ENCODE peak calls at places on chromosomes 5 and 9, in four cellular contexts. S is choroid plexus epithelial cell, Q is astrocyte, A is heart left ventricle. X is an unnamed sample.

GRCh38 chr5:55852503-55852902 is 1.3 kb downstream of the IL31RA start:
- DNase-seq in A (no peak), Q (no peak), S (peak; percentile 26), X (peak; percentile 5)

GRCh38 chr9:15277400-15278137 is 29.4 kb downstream of the TTC39B start:
- DNase-seq in A (no peak), Q (peak; percentile 11), S (peak; percentile 52), X (peak; percentile 31)

GRCh38 chr9:95336281-95336680 is 18.8 kb upstream of the FANCC start:
- DNase-seq in S (no peak), Q (no peak), A (no peak), X (no peak)

GRCh38 chr5:87120518-87121314 is 147.0 kb upstream of the RASA1 start:
- DNase-seq in Q (peak; percentile 97), S (peak; percentile 89), A (no peak), X (peak; percentile 92)

GRCh38 chr5:128927644-128928043 is 37.6 kb upstream of the SLC27A6 start:
- DNase-seq in S (no peak), A (no peak), Q (no peak), X (no peak)

GRCh38 chr9:97857603-97858392 is 4.8 kb downstream of the FOXE1 start:
- DNase-seq in S (no peak), A (no peak), Q (no peak), X (no peak)

GRCh38 chr5:172669808-172670402 is 28.8 kb downstream of the NEURL1B start:
- DNase-seq in Q (no peak), A (no peak), S (no peak), X (no peak)

GRCh38 chr5:151098185-151098813 is 17.5 kb upstream of the TNIP1 start:
- DNase-seq in Q (no peak), A (no peak), S (no peak), X (no peak)

GRCh38 chr5:55665065-55665464 is 47.1 kb downstream of the SLC38A9 start:
- DNase-seq in S (no peak), A (no peak), Q (no peak), X (no peak)

GRCh38 chr9:2970864-2971263 is 127.0 kb upstream of the PUM3 start:
- DNase-seq in A (no peak), Q (no peak), S (no peak), X (no peak)

GRCh38 chr9:113042884-113043657 is 13.5 kb downstream of the ZFP37 start:
- DNase-seq in S (peak; percentile 6), Q (peak; percentile 8), A (no peak), X (no peak)

GRCh38 chr5:64165500-64166200 is at the start of gene RNF180:
- DNase-seq in S (peak; percentile 27), A (peak; percentile 72), Q (peak; percentile 36), X (peak; percentile 16)

GRCh38 chr5:9558319-9558965 is 12.6 kb upstream of the SEMA5A start:
- DNase-seq in A (no peak), Q (no peak), S (no peak), X (no peak)

GRCh38 chr5:31934156-31934555 is 240.0 kb downstream of the GOLPH3 start:
- DNase-seq in S (no peak), A (no peak), Q (no peak), X (no peak)

GRCh38 chr9:94554439-94555331 is at the start of gene PCAT7:
- DNase-seq in A (no peak), Q (peak; percentile 23), S (peak; percentile 39), X (peak; percentile 45)

GRCh38 chr9:33329117-33329563 is 38.8 kb downstream of the NFX1 start:
- DNase-seq in S (peak; percentile 70), Q (peak; percentile 95), A (peak; percentile 73), X (peak; percentile 90)

GRCh38 chr5:137710086-137710485 is 25.8 kb downstream of the KLHL3 start:
- DNase-seq in A (no peak), Q (no peak), S (peak; percentile 19), X (no peak)

GRCh38 chr9:129202613-129203555 is 24.8 kb upstream of the IER5L start:
- DNase-seq in A (peak; percentile 89), S (peak; percentile 80), Q (peak; percentile 34), X (peak; percentile 70)

GRCh38 chr9:114005371-114006154 is 72.5 kb downstream of the AMBP start:
- DNase-seq in S (no peak), Q (no peak), A (no peak), X (no peak)

GRCh38 chr5:178287791-178288105 is 55.1 kb upstream of the PHYKPL start:
- DNase-seq in A (peak; percentile 64), S (no peak), Q (no peak), X (peak; percentile 15)

DNA sequence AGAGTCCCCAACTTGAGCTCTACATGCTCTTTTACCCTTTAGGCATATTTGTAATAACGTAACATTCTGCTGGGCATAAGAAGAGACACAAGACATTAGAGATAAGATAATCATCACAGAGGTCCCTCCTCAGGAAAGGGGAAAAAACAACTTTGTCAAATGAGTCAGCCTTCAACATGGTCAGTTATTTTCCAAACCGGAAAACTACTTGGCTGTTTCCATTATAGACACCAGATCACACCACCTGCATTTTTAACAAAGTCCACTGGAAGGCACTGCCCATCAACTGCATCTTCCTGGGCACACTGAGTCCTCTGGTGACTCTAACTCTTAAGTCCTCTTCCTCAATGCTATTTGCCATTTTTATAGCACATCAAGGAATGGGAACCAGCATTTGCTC is 221.8 kb downstream of the FAM114A2 start:
- DNase-seq in S (no peak), A (no peak), Q (no peak), X (no peak)
- TF ChIP-seq CTCF in S (no peak), A (no peak), Q (no peak), X (no peak)

GRCh38 chr5:174339130-174339529 is 293.6 kb downstream of the NSG2 start:
- DNase-seq in Q (no peak), S (no peak), A (no peak), X (no peak)

GRCh38 chr5:174337276-174338203 is 292.0 kb downstream of the NSG2 start:
- DNase-seq in Q (no peak), A (no peak), S (no peak), X (no peak)

GRCh38 chr5:174336479-174336878 is 291.0 kb downstream of the NSG2 start:
- DNase-seq in Q (no peak), S (no peak), A (no peak), X (no peak)

GRCh38 chr5:174338204-174339010 is 292.9 kb downstream of the NSG2 start:
- DNase-seq in S (no peak), A (no peak), Q (no peak), X (no peak)

DNA sequence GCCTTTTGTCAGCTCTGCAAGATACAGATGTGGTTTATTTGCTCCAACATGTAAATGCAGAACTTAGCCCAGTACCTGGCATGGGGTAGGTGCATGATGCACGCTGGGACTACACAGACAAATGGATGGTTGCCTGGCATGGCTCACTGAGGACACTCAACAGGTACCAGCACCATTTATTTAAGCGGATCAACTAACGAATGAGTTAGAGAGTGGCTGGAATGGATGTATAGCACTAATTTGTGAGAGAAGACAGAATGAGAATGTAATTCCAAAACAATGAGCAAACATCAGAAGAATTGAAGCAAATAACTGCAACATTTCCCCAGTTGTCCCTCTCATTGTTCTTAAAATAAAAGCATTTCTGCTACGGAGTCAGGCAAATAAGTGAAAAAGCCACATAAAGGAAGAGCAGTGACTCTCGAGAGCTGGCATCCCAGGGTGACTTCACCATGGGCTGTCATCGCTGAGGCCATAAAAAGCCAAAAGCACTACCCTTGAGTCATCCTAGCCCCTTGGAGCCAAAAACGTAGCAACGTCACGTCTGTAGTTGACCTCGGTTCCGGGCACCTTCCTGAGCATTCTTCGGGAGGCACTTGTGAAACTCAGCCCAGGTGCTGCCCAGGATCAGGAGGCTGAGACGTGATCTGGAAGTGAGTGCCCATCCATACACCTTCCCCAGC is 290.3 kb downstream of the NSG2 start:
- DNase-seq in A (no peak), Q (peak; percentile 75), S (no peak), X (peak; percentile 40)
- H3K4me3 ChIP-seq in A (no peak overlapping the region), Q (no peak overlapping the region), S (no peak overlapping the region), X (no peak overlapping the region)

GRCh38 chr9:35660966-35661413 is 2.9 kb downstream of the CCDC107 start:
- DNase-seq in S (peak; percentile 70), Q (no peak), A (no peak), X (peak; percentile 55)
- TF ChIP-seq CTCF in S (peak; percentile 70), Q (peak; percentile 9), A (peak; percentile 26), X (peak; percentile 61)

GRCh38 chr5:36215910-36216309 is 25.8 kb downstream of the NADK2 start:
- DNase-seq in A (no peak), Q (no peak), S (peak; percentile 12), X (no peak)
- H3K4me3 ChIP-seq in A (no peak overlapping the region), Q (no peak overlapping the region), S (no peak overlapping the region), X (no peak overlapping the region)

DNA sequence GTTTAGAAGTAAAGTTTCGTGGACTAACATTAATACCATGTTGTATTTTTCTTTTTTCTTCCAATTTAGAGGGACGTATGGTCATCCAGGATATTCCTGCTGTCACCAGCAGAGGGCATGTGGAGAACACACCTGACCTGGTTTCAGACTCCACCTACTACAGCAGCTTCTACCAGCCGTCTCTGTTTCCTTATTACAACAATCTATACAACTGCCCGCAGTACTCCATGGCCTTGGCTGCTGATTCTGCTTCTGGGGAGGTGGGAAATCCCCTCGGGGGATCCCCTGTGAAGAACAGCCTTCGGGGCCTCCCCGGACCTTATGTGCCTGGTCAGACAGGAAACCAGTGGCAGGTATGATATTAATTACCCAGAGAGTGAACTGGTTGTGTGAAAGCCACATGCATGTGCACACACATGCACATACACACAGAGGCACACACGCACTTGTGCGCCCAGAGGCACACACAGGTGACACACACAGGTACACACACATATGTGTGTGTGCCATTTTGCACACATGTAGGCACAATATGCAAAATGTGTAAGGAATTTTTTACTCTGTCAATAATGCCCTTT is 52.4 kb downstream of the DMRT1 start:
- DNase-seq in Q (peak; percentile 12), S (peak; percentile 76), A (no peak), X (peak; percentile 50)
- TF ChIP-seq CTCF in Q (peak; percentile 68), S (peak; percentile 84), A (peak; percentile 71), X (peak; percentile 84)

GRCh38 chr5:74578356-74579044 is 62.0 kb downstream of the ENC1 start:
- DNase-seq in Q (no peak), S (no peak), A (no peak), X (no peak)

GRCh38 chr5:74579215-74579614 is 61.3 kb downstream of the ENC1 start:
- DNase-seq in S (peak; percentile 24), A (no peak), Q (peak; percentile 96), X (no peak)

GRCh38 chr5:74575741-74576538 is 64.6 kb downstream of the ENC1 start:
- DNase-seq in Q (peak; percentile 93), S (peak; percentile 89), A (no peak), X (peak; percentile 78)

GRCh38 chr5:74580729-74581110 is 59.8 kb downstream of the ENC1 start:
- DNase-seq in Q (no peak), S (no peak), A (no peak), X (no peak)

DNA sequence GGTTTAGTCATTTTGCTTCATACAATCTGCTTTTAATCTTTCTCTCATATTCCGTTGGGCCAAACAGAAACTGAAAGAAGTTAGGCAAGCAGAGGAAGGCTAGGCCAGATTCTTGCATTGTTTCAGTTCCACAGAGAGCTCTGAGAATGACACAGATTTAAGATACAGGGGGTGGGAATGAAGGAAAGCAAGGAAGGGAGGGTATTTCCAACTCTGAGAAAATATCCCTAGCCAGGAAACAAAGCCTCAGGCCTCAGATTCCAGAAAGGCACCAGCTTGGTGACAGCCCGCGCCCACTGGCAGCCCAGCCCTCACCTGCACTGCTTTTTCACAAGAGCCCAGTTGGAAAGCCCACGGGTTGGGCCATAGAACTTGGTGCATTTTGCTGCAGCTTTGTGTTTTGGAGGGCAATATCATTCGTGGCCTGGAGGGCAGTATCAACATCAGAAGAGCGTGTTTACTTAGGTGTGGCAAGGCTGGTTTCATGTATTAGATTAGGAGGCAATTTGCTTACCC is 63.5 kb downstream of the ENC1 start:
- DNase-seq in Q (peak; percentile 62), S (peak; percentile 81), A (no peak), X (peak; percentile 68)
- H3K4me3 ChIP-seq in Q (no peak overlapping the region), S (no peak overlapping the region), A (no peak overlapping the region), X (no peak overlapping the region)

X was measured in AG10803.